ENCODE peak calls at places on chromosome 11, in ten cellular contexts. M is CD8-positive, alpha-beta T cell; T is AG09319; S is lower leg skin; F is thoracic aorta; P is heart right ventricle; E is GM13977; K is B cell; V is HFFc6; L is Peyer's patch. C is an unnamed sample.
A peak's percentile ranks its signal among the peaks of the same experiment; 100 is the strongest.

GRCh38 chr11:96145163-96145585 is 197.8 kb downstream of the MAML2 start:
- DNase-seq in M (no peak), T (no peak), S (no peak), F (no peak), P (no peak), E (no peak), K (no peak), V (peak; percentile 84), L (no peak), C (no peak)

GRCh38 chr11:27721505-27722116 is 21.4 kb upstream of the BDNF start:
- DNase-seq in M (no peak), T (no peak), S (no peak), F (no peak), P (no peak), E (no peak), K (no peak), V (no peak), L (no peak), C (no peak)

GRCh38 chr11:14619580-14619979 is 24.0 kb upstream of the PDE3B start:
- DNase-seq in M (no peak), T (no peak), S (no peak), F (no peak), P (no peak), E (no peak), K (no peak), V (no peak), L (no peak), C (no peak)

GRCh38 chr11:31487848-31488247 is 21.6 kb downstream of the IMMP1L start:
- DNase-seq in M (no peak), T (peak; percentile 28), S (no peak), F (no peak), P (no peak), E (no peak), K (no peak), V (peak; percentile 36), L (no peak), C (no peak)

GRCh38 chr11:32113637-32114203 is 22.8 kb downstream of the RCN1 start:
- DNase-seq in M (no peak), T (no peak), S (no peak), F (no peak), P (no peak), E (no peak), K (no peak), V (no peak), L (no peak), C (no peak)

GRCh38 chr11:73012121-73012863 is 129.8 kb downstream of the FCHSD2 start:
- DNase-seq in M (no peak), T (peak; percentile 16), S (no peak), F (no peak), P (no peak), E (no peak), K (no peak), V (peak; percentile 31), L (no peak), C (no peak)

GRCh38 chr11:77580712-77581337 is 8.9 kb upstream of the AQP11 start:
- DNase-seq in M (no peak), T (no peak), S (no peak), F (no peak), P (no peak), E (no peak), K (no peak), V (no peak), L (no peak), C (no peak)

GRCh38 chr11:72684236-72684912 is 10.2 kb upstream of the PDE2A start:
- DNase-seq in M (peak; percentile 43), T (no peak), S (peak; percentile 92), F (peak; percentile 21), P (peak; percentile 56), E (peak; percentile 81), K (peak; percentile 58), V (peak; percentile 65), L (peak; percentile 81), C (no peak)

GRCh38 chr11:128939591-128939990 is 3.1 kb downstream of the TP53AIP1 start:
- DNase-seq in M (no peak), T (no peak), S (no peak), F (no peak), P (no peak), E (no peak), K (no peak), V (no peak), L (no peak), C (no peak)

GRCh38 chr11:120128392-120129172 is 9.3 kb downstream of the TRIM29 start:
- DNase-seq in M (no peak), T (no peak), S (peak; percentile 97), F (no peak), P (no peak), E (no peak), K (no peak), V (peak; percentile 77), L (peak; percentile 89), C (no peak)

GRCh38 chr11:86303257-86303656 is 1.2 kb downstream of the HIKESHI start:
- DNase-seq in M (no peak), T (no peak), S (no peak), F (no peak), P (no peak), E (no peak), K (no peak), V (peak; percentile 28), L (no peak), C (no peak)

DNA sequence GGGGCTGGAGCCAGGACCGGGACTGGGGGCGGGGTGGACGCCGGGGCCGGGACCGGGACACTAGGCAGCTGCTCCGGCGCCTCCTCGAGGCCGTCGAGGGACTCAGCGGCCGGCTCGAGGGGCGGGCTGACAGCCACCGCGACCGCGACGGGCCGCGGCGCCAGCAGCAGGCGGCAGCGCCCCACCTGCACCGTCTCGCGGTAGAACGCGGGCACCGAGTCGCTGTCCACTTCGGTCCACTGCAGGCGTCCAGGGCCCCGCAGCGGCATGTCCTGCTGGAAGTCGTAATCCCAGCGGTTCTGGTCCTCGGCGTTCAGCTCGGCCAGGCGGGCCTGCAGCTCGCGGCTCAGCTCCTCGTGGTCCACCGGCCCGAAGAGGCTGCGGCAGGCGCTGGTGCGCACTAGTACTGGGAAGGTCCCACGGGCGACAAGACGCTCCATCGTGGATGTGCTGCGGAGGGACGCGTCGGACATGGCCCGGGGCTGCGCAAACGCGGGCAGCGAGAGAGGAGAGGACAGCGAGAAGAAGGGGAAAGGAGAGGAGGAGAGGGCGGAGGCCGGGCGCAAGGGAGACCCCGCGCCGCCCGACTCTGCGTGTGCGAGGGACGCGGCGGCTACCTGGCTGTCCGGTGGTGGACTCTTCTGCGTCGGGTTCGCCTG is 429 bp downstream of the CDKN1C start:
- DNase-seq in M (no peak), T (peak; percentile 22), S (no peak), F (no peak), P (peak; percentile 52), E (peak; percentile 73), K (no peak), V (no peak), L (peak; percentile 74), C (no peak)
- TF ChIP-seq CTCF in M (no peak), T (peak; percentile 19), S (no peak), F (peak; percentile 23), P (peak; percentile 34), E (peak; percentile 36), K (peak; percentile 27), V (no peak), L (no peak), C (peak; percentile 46)

GRCh38 chr11:127609025-127609788 is 608.6 kb upstream of the KIRREL3 start:
- DNase-seq in M (no peak), T (no peak), S (no peak), F (no peak), P (no peak), E (no peak), K (no peak), V (no peak), L (no peak), C (no peak)
- TF ChIP-seq CTCF in M (no peak), T (no peak), S (no peak), F (no peak), P (no peak), E (no peak), K (no peak), V (no peak), L (no peak), C (no peak)

GRCh38 chr11:43354311-43354710 is 4.4 kb upstream of the TTC17 start:
- DNase-seq in M (no peak), T (no peak), S (no peak), F (no peak), P (no peak), E (no peak), K (no peak), V (no peak), L (no peak), C (no peak)

GRCh38 chr11:43358308-43358669 is 431 bp upstream of the TTC17 start:
- DNase-seq in M (no peak), T (no peak), S (no peak), F (no peak), P (no peak), E (no peak), K (no peak), V (no peak), L (no peak), C (no peak)

GRCh38 chr11:43360361-43361032 is 1.8 kb downstream of the TTC17 start:
- DNase-seq in M (no peak), T (no peak), S (no peak), F (no peak), P (no peak), E (no peak), K (no peak), V (no peak), L (no peak), C (no peak)

GRCh38 chr11:43358670-43359431 is at the start of gene TTC17:
- DNase-seq in M (peak; percentile 96), T (peak; percentile 66), S (peak; percentile 99), F (peak; percentile 84), P (peak; percentile 96), E (peak; percentile 90), K (peak; percentile 96), V (peak; percentile 91), L (peak; percentile 97), C (peak; percentile 94)

GRCh38 chr11:43359432-43359818 is 705 bp downstream of the TTC17 start:
- DNase-seq in M (no peak), T (no peak), S (no peak), F (no peak), P (no peak), E (peak; percentile 39), K (no peak), V (peak; percentile 40), L (no peak), C (no peak)
- TF ChIP-seq CTCF in M (no peak), T (no peak), S (no peak), F (no peak), P (no peak), E (no peak), K (no peak), V (no peak), L (no peak), C (no peak)

DNA sequence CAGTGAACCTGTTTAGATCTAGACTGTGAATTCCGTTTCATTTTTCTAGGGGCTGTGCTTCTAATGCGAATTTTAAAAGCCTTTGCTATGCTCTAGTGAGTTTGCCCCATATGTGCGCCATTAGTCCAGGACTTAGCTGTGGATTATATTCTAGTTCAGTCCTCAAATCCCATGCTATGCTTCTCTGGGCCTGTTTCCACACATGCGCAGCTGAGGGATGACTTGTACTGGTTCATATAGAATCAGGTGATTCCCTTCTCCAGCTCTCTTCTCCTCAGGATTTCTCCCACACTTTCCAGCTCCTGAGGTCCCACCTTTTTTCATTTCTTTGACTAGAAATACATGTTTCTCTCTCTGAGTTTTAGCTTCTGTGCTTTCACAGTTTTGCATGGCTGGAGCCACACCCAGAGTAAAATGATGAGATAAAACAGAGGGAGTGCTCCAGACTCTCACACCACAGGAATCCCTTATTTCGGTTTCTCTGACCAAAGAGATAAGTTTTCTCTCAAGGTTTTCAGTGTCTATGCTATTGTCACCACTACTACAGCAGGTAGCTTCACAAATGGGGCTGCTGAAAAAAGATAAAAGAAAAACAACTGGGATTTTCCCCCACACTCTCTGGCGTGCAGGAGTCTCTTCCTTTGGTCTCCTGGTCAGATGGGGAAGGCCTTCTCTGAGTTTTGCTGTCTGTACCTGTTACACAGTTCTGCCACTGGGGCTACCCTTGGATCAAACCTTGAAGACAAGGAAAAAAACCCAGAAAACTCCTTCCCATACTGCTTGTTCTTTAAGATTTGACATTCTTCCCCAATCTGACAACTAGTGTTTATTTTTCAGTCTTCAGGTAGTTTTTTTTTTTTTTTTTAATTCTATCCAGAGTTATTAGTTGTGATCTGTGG is 96.2 kb upstream of the TEAD1 start:
- DNase-seq in M (no peak), T (no peak), S (no peak), F (no peak), P (no peak), E (no peak), K (no peak), V (no peak), L (no peak), C (no peak)
- TF ChIP-seq CTCF in M (no peak), T (no peak), S (no peak), F (no peak), P (no peak), E (no peak), K (no peak), V (peak; percentile 44), L (no peak), C (peak; percentile 51)

C was measured in type B pancreatic cell.